ENCODE peak calls at places on chromosomes 3 and 15, in six cellular contexts. One of them, this sample, is unnamed.

GRCh38 chr3:29536016-29536736 is 255.3 kb downstream of the RBMS3 start:
- DNase-seq in stimulated activated CD4-positive, alpha-beta T cell treated with anti-CD3 and anti-CD28 coated beads, Interleukin-15, amount 100 ng/mL, for 1 hour: no peak
- DNase-seq in dorsolateral prefrontal cortex: no peak
- DNase-seq in NCI-H2107: no peak
- DNase-seq in thoracic aorta: no peak
- DNase-seq in heart left ventricle: no peak
- DNase-seq in this sample: no peak

GRCh38 chr3:67578416-67578815 is 76.0 kb downstream of the SUCLG2 start:
- DNase-seq in stimulated activated CD4-positive, alpha-beta T cell treated with anti-CD3 and anti-CD28 coated beads, Interleukin-15, amount 100 ng/mL, for 1 hour: no peak
- DNase-seq in dorsolateral prefrontal cortex: no peak
- DNase-seq in NCI-H2107: no peak
- DNase-seq in thoracic aorta: no peak
- DNase-seq in heart left ventricle: no peak
- DNase-seq in this sample: no peak

GRCh38 chr3:170809021-170809974 is 60.7 kb downstream of the RPL22L1 start:
- DNase-seq in stimulated activated CD4-positive, alpha-beta T cell treated with anti-CD3 and anti-CD28 coated beads, Interleukin-15, amount 100 ng/mL, for 1 hour: no peak
- DNase-seq in dorsolateral prefrontal cortex: no peak
- DNase-seq in NCI-H2107: peak
- DNase-seq in thoracic aorta: no peak
- DNase-seq in heart left ventricle: no peak
- DNase-seq in this sample: no peak

GRCh38 chr15:74869372-74869725 is 3.8 kb downstream of the SCAMP2 start:
- DNase-seq in stimulated activated CD4-positive, alpha-beta T cell treated with anti-CD3 and anti-CD28 coated beads, Interleukin-15, amount 100 ng/mL, for 1 hour: no peak
- DNase-seq in dorsolateral prefrontal cortex: no peak
- DNase-seq in NCI-H2107: no peak
- DNase-seq in thoracic aorta: no peak
- DNase-seq in heart left ventricle: no peak
- DNase-seq in this sample: no peak

GRCh38 chr15:68333775-68334470 is 56.4 kb downstream of the FEM1B start:
- DNase-seq in stimulated activated CD4-positive, alpha-beta T cell treated with anti-CD3 and anti-CD28 coated beads, Interleukin-15, amount 100 ng/mL, for 1 hour: no peak
- DNase-seq in dorsolateral prefrontal cortex: no peak
- DNase-seq in NCI-H2107: no peak
- DNase-seq in thoracic aorta: no peak
- DNase-seq in heart left ventricle: no peak
- DNase-seq in this sample: no peak

GRCh38 chr3:184167786-184168185 is 6.9 kb upstream of the AP2M1 start:
- DNase-seq in stimulated activated CD4-positive, alpha-beta T cell treated with anti-CD3 and anti-CD28 coated beads, Interleukin-15, amount 100 ng/mL, for 1 hour: no peak
- DNase-seq in dorsolateral prefrontal cortex: no peak
- DNase-seq in NCI-H2107: no peak
- DNase-seq in thoracic aorta: no peak
- DNase-seq in heart left ventricle: no peak
- DNase-seq in this sample: peak

GRCh38 chr3:153038779-153039178 is 123.2 kb upstream of the RAP2B start:
- DNase-seq in stimulated activated CD4-positive, alpha-beta T cell treated with anti-CD3 and anti-CD28 coated beads, Interleukin-15, amount 100 ng/mL, for 1 hour: no peak
- DNase-seq in dorsolateral prefrontal cortex: no peak
- DNase-seq in NCI-H2107: no peak
- DNase-seq in thoracic aorta: no peak
- DNase-seq in heart left ventricle: peak
- DNase-seq in this sample: no peak

GRCh38 chr3:2099028-2099671 is 484 bp downstream of the CNTN4 start:
- DNase-seq in stimulated activated CD4-positive, alpha-beta T cell treated with anti-CD3 and anti-CD28 coated beads, Interleukin-15, amount 100 ng/mL, for 1 hour: no peak
- DNase-seq in dorsolateral prefrontal cortex: no peak
- DNase-seq in NCI-H2107: no peak
- DNase-seq in thoracic aorta: no peak
- DNase-seq in heart left ventricle: peak
- DNase-seq in this sample: no peak